ENCODE peak calls at places on chromosome 16, in ten cellular contexts. U, F, J, O, K, D, H, L, E and T are unnamed samples.
A peak's percentile ranks its signal among the peaks of the same experiment; 100 is the strongest.

GRCh38 chr16:71338632-71339031 is 19.9 kb upstream of the CALB2 start:
- DNase-seq in U (no peak), F (no peak), J (no peak), O (no peak), K (peak; percentile 20), D (no peak), H (no peak), L (no peak), E (no peak), T (no peak)

GRCh38 chr16:71367243-71367976 is 8.9 kb downstream of the CALB2 start:
- DNase-seq in U (no peak), F (peak; percentile 89), J (peak; percentile 86), O (peak; percentile 73), K (peak; percentile 27), D (no peak), H (peak; percentile 35), L (peak; percentile 91), E (peak; percentile 81), T (peak; percentile 31)

GRCh38 chr16:75279277-75279676 is 27.9 kb upstream of the BCAR1 start:
- DNase-seq in U (no peak), F (peak; percentile 74), J (no peak), O (no peak), K (no peak), D (no peak), H (no peak), L (no peak), E (no peak), T (no peak)

GRCh38 chr16:71474864-71475263 is 12.8 kb upstream of the ZNF23 start:
- DNase-seq in U (no peak), F (no peak), J (no peak), O (no peak), K (peak; percentile 24), D (no peak), H (no peak), L (no peak), E (peak; percentile 78), T (no peak)

GRCh38 chr16:30889721-30890120 is 4.2 kb downstream of the BCL7C start:
- DNase-seq in U (no peak), F (no peak), J (no peak), O (no peak), K (no peak), D (no peak), H (no peak), L (no peak), E (no peak), T (no peak)

GRCh38 chr16:23398987-23399805 is 53.8 kb downstream of the COG7 start:
- DNase-seq in U (no peak), F (peak; percentile 80), J (peak; percentile 21), O (no peak), K (no peak), D (no peak), H (no peak), L (peak; percentile 88), E (no peak), T (no peak)

GRCh38 chr16:74738134-74738541 is 36.5 kb downstream of the FA2H start:
- DNase-seq in U (no peak), F (peak; percentile 64), J (no peak), O (peak; percentile 91), K (peak; percentile 91), D (no peak), H (no peak), L (no peak), E (peak; percentile 59), T (no peak)

GRCh38 chr16:82011199-82011641 is at the start of gene SDR42E1:
- DNase-seq in U (no peak), F (no peak), J (no peak), O (peak; percentile 70), K (no peak), D (no peak), H (peak; percentile 79), L (no peak), E (no peak), T (peak; percentile 78)

GRCh38 chr16:31168848-31169247 is 11.1 kb upstream of the FUS start:
- DNase-seq in U (no peak), F (peak; percentile 15), J (no peak), O (no peak), K (no peak), D (no peak), H (no peak), L (no peak), E (no peak), T (no peak)

GRCh38 chr16:84482001-84482891 is 22.2 kb downstream of the MEAK7 start:
- DNase-seq in U (no peak), F (peak; percentile 31), J (no peak), O (no peak), K (no peak), D (no peak), H (no peak), L (no peak), E (no peak), T (no peak)

GRCh38 chr16:78437352-78437968 is 338.0 kb downstream of the WWOX start:
- DNase-seq in U (no peak), F (peak; percentile 66), J (peak; percentile 53), O (peak; percentile 27), K (peak; percentile 0), D (no peak), H (peak; percentile 43), L (no peak), E (no peak), T (no peak)